ENCODE peak calls at places on chromosomes 11 and 22, in ten cellular contexts. One of them, this sample, is unnamed.

GRCh38 chr22:36293606-36294292 is 40.8 kb downstream of the APOL1 start:
- DNase-seq in WTC11: no peak
- DNase-seq in kidney glomerular epithelial cell: no peak
- DNase-seq in GM04504: no peak
- DNase-seq in B cell: no peak
- DNase-seq in GM20000: no peak
- DNase-seq in adipocyte: no peak
- DNase-seq in T follicular helper cell: no peak
- DNase-seq in HEK293T: no peak
- DNase-seq in activated naive CD8-positive, alpha-beta T cell treated with anti-CD3 and anti-CD28 coated beads, Interleukin-2, amount 50 U/mL, for 24 hours: no peak
- DNase-seq in this sample: no peak

GRCh38 chr11:12043221-12043620 is 34.8 kb upstream of the DKK3 start:
- DNase-seq in WTC11: no peak
- DNase-seq in kidney glomerular epithelial cell: no peak
- DNase-seq in GM04504: no peak
- DNase-seq in B cell: no peak
- DNase-seq in GM20000: no peak
- DNase-seq in adipocyte: no peak
- DNase-seq in T follicular helper cell: no peak
- DNase-seq in HEK293T: no peak
- DNase-seq in activated naive CD8-positive, alpha-beta T cell treated with anti-CD3 and anti-CD28 coated beads, Interleukin-2, amount 50 U/mL, for 24 hours: no peak
- DNase-seq in this sample: no peak

GRCh38 chr11:100980156-100980555 is 149.5 kb downstream of the PGR start:
- DNase-seq in WTC11: no peak
- DNase-seq in kidney glomerular epithelial cell: peak
- DNase-seq in GM04504: no peak
- DNase-seq in B cell: no peak
- DNase-seq in GM20000: no peak
- DNase-seq in adipocyte: peak
- DNase-seq in T follicular helper cell: no peak
- DNase-seq in HEK293T: no peak
- DNase-seq in activated naive CD8-positive, alpha-beta T cell treated with anti-CD3 and anti-CD28 coated beads, Interleukin-2, amount 50 U/mL, for 24 hours: no peak
- DNase-seq in this sample: peak

GRCh38 chr11:106137061-106137460 is 59.6 kb downstream of the AASDHPPT start:
- DNase-seq in WTC11: no peak
- DNase-seq in kidney glomerular epithelial cell: no peak
- DNase-seq in GM04504: no peak
- DNase-seq in B cell: no peak
- DNase-seq in GM20000: no peak
- DNase-seq in adipocyte: peak
- DNase-seq in T follicular helper cell: no peak
- DNase-seq in HEK293T: no peak
- DNase-seq in activated naive CD8-positive, alpha-beta T cell treated with anti-CD3 and anti-CD28 coated beads, Interleukin-2, amount 50 U/mL, for 24 hours: no peak
- DNase-seq in this sample: no peak

GRCh38 chr22:26485013-26485412 is 1.3 kb downstream of the SRRD start:
- DNase-seq in WTC11: no peak
- DNase-seq in kidney glomerular epithelial cell: no peak
- DNase-seq in GM04504: no peak
- DNase-seq in B cell: no peak
- DNase-seq in GM20000: no peak
- DNase-seq in adipocyte: peak
- DNase-seq in T follicular helper cell: no peak
- DNase-seq in HEK293T: no peak
- DNase-seq in activated naive CD8-positive, alpha-beta T cell treated with anti-CD3 and anti-CD28 coated beads, Interleukin-2, amount 50 U/mL, for 24 hours: no peak
- DNase-seq in this sample: no peak

GRCh38 chr11:126585388-126586302 is 230.2 kb downstream of the ST3GAL4 start:
- DNase-seq in WTC11: peak
- DNase-seq in kidney glomerular epithelial cell: peak
- DNase-seq in GM04504: peak
- DNase-seq in B cell: no peak
- DNase-seq in GM20000: no peak
- DNase-seq in adipocyte: peak
- DNase-seq in T follicular helper cell: no peak
- DNase-seq in HEK293T: peak
- DNase-seq in activated naive CD8-positive, alpha-beta T cell treated with anti-CD3 and anti-CD28 coated beads, Interleukin-2, amount 50 U/mL, for 24 hours: no peak
- DNase-seq in this sample: peak

GRCh38 chr22:40679964-40680818 is 907 bp downstream of the MCHR1 start:
- DNase-seq in WTC11: no peak
- DNase-seq in kidney glomerular epithelial cell: no peak
- DNase-seq in GM04504: no peak
- DNase-seq in B cell: no peak
- DNase-seq in GM20000: no peak
- DNase-seq in adipocyte: peak
- DNase-seq in T follicular helper cell: no peak
- DNase-seq in HEK293T: no peak
- DNase-seq in activated naive CD8-positive, alpha-beta T cell treated with anti-CD3 and anti-CD28 coated beads, Interleukin-2, amount 50 U/mL, for 24 hours: no peak
- DNase-seq in this sample: no peak

GRCh38 chr11:67349457-67349856 is 3.9 kb downstream of the POLD4 start:
- DNase-seq in WTC11: no peak
- DNase-seq in kidney glomerular epithelial cell: no peak
- DNase-seq in GM04504: no peak
- DNase-seq in B cell: no peak
- DNase-seq in GM20000: no peak
- DNase-seq in adipocyte: no peak
- DNase-seq in T follicular helper cell: no peak
- DNase-seq in HEK293T: peak
- DNase-seq in activated naive CD8-positive, alpha-beta T cell treated with anti-CD3 and anti-CD28 coated beads, Interleukin-2, amount 50 U/mL, for 24 hours: no peak
- DNase-seq in this sample: no peak

GRCh38 chr22:33659423-33659822 is 260.9 kb downstream of the LARGE1 start:
- DNase-seq in WTC11: no peak
- DNase-seq in kidney glomerular epithelial cell: no peak
- DNase-seq in GM04504: no peak
- DNase-seq in B cell: no peak
- DNase-seq in GM20000: no peak
- DNase-seq in adipocyte: peak
- DNase-seq in T follicular helper cell: no peak
- DNase-seq in HEK293T: no peak
- DNase-seq in activated naive CD8-positive, alpha-beta T cell treated with anti-CD3 and anti-CD28 coated beads, Interleukin-2, amount 50 U/mL, for 24 hours: no peak
- DNase-seq in this sample: no peak

GRCh38 chr11:113690619-113691569 is 15.2 kb downstream of the TMPRSS5 start:
- DNase-seq in WTC11: peak
- DNase-seq in kidney glomerular epithelial cell: peak
- DNase-seq in GM04504: no peak
- DNase-seq in B cell: no peak
- DNase-seq in GM20000: peak
- DNase-seq in adipocyte: peak
- DNase-seq in T follicular helper cell: no peak
- DNase-seq in HEK293T: peak
- DNase-seq in activated naive CD8-positive, alpha-beta T cell treated with anti-CD3 and anti-CD28 coated beads, Interleukin-2, amount 50 U/mL, for 24 hours: peak
- DNase-seq in this sample: peak

GRCh38 chr22:23500508-23501208 is 79.4 kb downstream of the IGLL1 start:
- DNase-seq in WTC11: no peak
- DNase-seq in kidney glomerular epithelial cell: no peak
- DNase-seq in GM04504: no peak
- DNase-seq in B cell: no peak
- DNase-seq in GM20000: no peak
- DNase-seq in adipocyte: no peak
- DNase-seq in T follicular helper cell: no peak
- DNase-seq in HEK293T: no peak
- DNase-seq in activated naive CD8-positive, alpha-beta T cell treated with anti-CD3 and anti-CD28 coated beads, Interleukin-2, amount 50 U/mL, for 24 hours: no peak
- DNase-seq in this sample: no peak

GRCh38 chr11:110710520-110711381 is 1.5 kb downstream of the ARHGAP20 start:
- DNase-seq in WTC11: peak
- DNase-seq in kidney glomerular epithelial cell: peak
- DNase-seq in GM04504: no peak
- DNase-seq in B cell: no peak
- DNase-seq in GM20000: peak
- DNase-seq in adipocyte: peak
- DNase-seq in T follicular helper cell: no peak
- DNase-seq in HEK293T: peak
- DNase-seq in activated naive CD8-positive, alpha-beta T cell treated with anti-CD3 and anti-CD28 coated beads, Interleukin-2, amount 50 U/mL, for 24 hours: peak
- DNase-seq in this sample: peak

GRCh38 chr22:17601031-17601430 is 27.5 kb downstream of the ATP6V1E1 start:
- DNase-seq in WTC11: no peak
- DNase-seq in kidney glomerular epithelial cell: no peak
- DNase-seq in GM04504: no peak
- DNase-seq in B cell: no peak
- DNase-seq in GM20000: no peak
- DNase-seq in adipocyte: no peak
- DNase-seq in T follicular helper cell: no peak
- DNase-seq in HEK293T: no peak
- DNase-seq in activated naive CD8-positive, alpha-beta T cell treated with anti-CD3 and anti-CD28 coated beads, Interleukin-2, amount 50 U/mL, for 24 hours: no peak
- DNase-seq in this sample: no peak

GRCh38 chr11:27505781-27506180 is 788 bp downstream of the LIN7C start:
- DNase-seq in WTC11: no peak
- DNase-seq in kidney glomerular epithelial cell: peak
- DNase-seq in GM04504: no peak
- DNase-seq in B cell: no peak
- DNase-seq in GM20000: no peak
- DNase-seq in adipocyte: no peak
- DNase-seq in T follicular helper cell: no peak
- DNase-seq in HEK293T: no peak
- DNase-seq in activated naive CD8-positive, alpha-beta T cell treated with anti-CD3 and anti-CD28 coated beads, Interleukin-2, amount 50 U/mL, for 24 hours: no peak
- DNase-seq in this sample: no peak

GRCh38 chr11:125627236-125627910 is 2.4 kb downstream of the CHEK1 start:
- DNase-seq in WTC11: no peak
- DNase-seq in kidney glomerular epithelial cell: no peak
- DNase-seq in GM04504: no peak
- DNase-seq in B cell: no peak
- DNase-seq in GM20000: no peak
- DNase-seq in adipocyte: peak
- DNase-seq in T follicular helper cell: no peak
- DNase-seq in HEK293T: no peak
- DNase-seq in activated naive CD8-positive, alpha-beta T cell treated with anti-CD3 and anti-CD28 coated beads, Interleukin-2, amount 50 U/mL, for 24 hours: no peak
- DNase-seq in this sample: peak

GRCh38 chr11:47268448-47269001 is 1.4 kb upstream of the MADD start:
- DNase-seq in WTC11: no peak
- DNase-seq in kidney glomerular epithelial cell: no peak
- DNase-seq in GM04504: no peak
- DNase-seq in B cell: no peak
- DNase-seq in GM20000: no peak
- DNase-seq in adipocyte: no peak
- DNase-seq in T follicular helper cell: no peak
- DNase-seq in HEK293T: no peak
- DNase-seq in activated naive CD8-positive, alpha-beta T cell treated with anti-CD3 and anti-CD28 coated beads, Interleukin-2, amount 50 U/mL, for 24 hours: no peak
- DNase-seq in this sample: no peak

GRCh38 chr22:25702571-25703167 is 39.3 kb upstream of the MYO18B start:
- DNase-seq in WTC11: no peak
- DNase-seq in kidney glomerular epithelial cell: no peak
- DNase-seq in GM04504: no peak
- DNase-seq in B cell: no peak
- DNase-seq in GM20000: peak
- DNase-seq in adipocyte: no peak
- DNase-seq in T follicular helper cell: no peak
- DNase-seq in HEK293T: no peak
- DNase-seq in activated naive CD8-positive, alpha-beta T cell treated with anti-CD3 and anti-CD28 coated beads, Interleukin-2, amount 50 U/mL, for 24 hours: no peak
- DNase-seq in this sample: no peak

GRCh38 chr11:126354631-126355323 is 709 bp upstream of the ST3GAL4 start:
- DNase-seq in WTC11: no peak
- DNase-seq in kidney glomerular epithelial cell: no peak
- DNase-seq in GM04504: no peak
- DNase-seq in B cell: no peak
- DNase-seq in GM20000: peak
- DNase-seq in adipocyte: no peak
- DNase-seq in T follicular helper cell: no peak
- DNase-seq in HEK293T: no peak
- DNase-seq in activated naive CD8-positive, alpha-beta T cell treated with anti-CD3 and anti-CD28 coated beads, Interleukin-2, amount 50 U/mL, for 24 hours: no peak
- DNase-seq in this sample: no peak

GRCh38 chr11:123479048-123479837 is 49.2 kb downstream of the GRAMD1B start:
- DNase-seq in WTC11: no peak
- DNase-seq in kidney glomerular epithelial cell: no peak
- DNase-seq in GM04504: no peak
- DNase-seq in B cell: peak
- DNase-seq in GM20000: peak
- DNase-seq in adipocyte: no peak
- DNase-seq in T follicular helper cell: no peak
- DNase-seq in HEK293T: no peak
- DNase-seq in activated naive CD8-positive, alpha-beta T cell treated with anti-CD3 and anti-CD28 coated beads, Interleukin-2, amount 50 U/mL, for 24 hours: no peak
- DNase-seq in this sample: no peak

GRCh38 chr11:126297004-126297403 is 6.9 kb upstream of the DCPS start:
- DNase-seq in WTC11: no peak
- DNase-seq in kidney glomerular epithelial cell: no peak
- DNase-seq in GM04504: no peak
- DNase-seq in B cell: no peak
- DNase-seq in GM20000: no peak
- DNase-seq in adipocyte: no peak
- DNase-seq in T follicular helper cell: no peak
- DNase-seq in HEK293T: no peak
- DNase-seq in activated naive CD8-positive, alpha-beta T cell treated with anti-CD3 and anti-CD28 coated beads, Interleukin-2, amount 50 U/mL, for 24 hours: no peak
- DNase-seq in this sample: no peak

GRCh38 chr11:72668645-72669347 is 5.4 kb downstream of the PDE2A start:
- DNase-seq in WTC11: no peak
- DNase-seq in kidney glomerular epithelial cell: no peak
- DNase-seq in GM04504: no peak
- DNase-seq in B cell: no peak
- DNase-seq in GM20000: peak
- DNase-seq in adipocyte: no peak
- DNase-seq in T follicular helper cell: no peak
- DNase-seq in HEK293T: no peak
- DNase-seq in activated naive CD8-positive, alpha-beta T cell treated with anti-CD3 and anti-CD28 coated beads, Interleukin-2, amount 50 U/mL, for 24 hours: peak
- DNase-seq in this sample: no peak

GRCh38 chr22:20514658-20515406 is 7.4 kb downstream of the MED15 start:
- DNase-seq in WTC11: no peak
- DNase-seq in kidney glomerular epithelial cell: peak
- DNase-seq in GM04504: peak
- DNase-seq in B cell: no peak
- DNase-seq in GM20000: no peak
- DNase-seq in adipocyte: peak
- DNase-seq in T follicular helper cell: no peak
- DNase-seq in HEK293T: no peak
- DNase-seq in activated naive CD8-positive, alpha-beta T cell treated with anti-CD3 and anti-CD28 coated beads, Interleukin-2, amount 50 U/mL, for 24 hours: no peak
- DNase-seq in this sample: peak

GRCh38 chr11:117882539-117882938 is 6.1 kb upstream of the FXYD6 start:
- DNase-seq in WTC11: no peak
- DNase-seq in kidney glomerular epithelial cell: no peak
- DNase-seq in GM04504: no peak
- DNase-seq in B cell: peak
- DNase-seq in GM20000: no peak
- DNase-seq in adipocyte: no peak
- DNase-seq in T follicular helper cell: no peak
- DNase-seq in HEK293T: no peak
- DNase-seq in activated naive CD8-positive, alpha-beta T cell treated with anti-CD3 and anti-CD28 coated beads, Interleukin-2, amount 50 U/mL, for 24 hours: no peak
- DNase-seq in this sample: no peak

GRCh38 chr11:102286292-102286691 is 31.0 kb upstream of the BIRC3 start:
- DNase-seq in WTC11: no peak
- DNase-seq in kidney glomerular epithelial cell: no peak
- DNase-seq in GM04504: no peak
- DNase-seq in B cell: no peak
- DNase-seq in GM20000: no peak
- DNase-seq in adipocyte: no peak
- DNase-seq in T follicular helper cell: no peak
- DNase-seq in HEK293T: no peak
- DNase-seq in activated naive CD8-positive, alpha-beta T cell treated with anti-CD3 and anti-CD28 coated beads, Interleukin-2, amount 50 U/mL, for 24 hours: no peak
- DNase-seq in this sample: no peak

GRCh38 chr11:105046898-105047579 is 1.9 kb upstream of the CARD16 start:
- DNase-seq in WTC11: no peak
- DNase-seq in kidney glomerular epithelial cell: peak
- DNase-seq in GM04504: peak
- DNase-seq in B cell: no peak
- DNase-seq in GM20000: no peak
- DNase-seq in adipocyte: peak
- DNase-seq in T follicular helper cell: no peak
- DNase-seq in HEK293T: no peak
- DNase-seq in activated naive CD8-positive, alpha-beta T cell treated with anti-CD3 and anti-CD28 coated beads, Interleukin-2, amount 50 U/mL, for 24 hours: no peak
- DNase-seq in this sample: peak

GRCh38 chr22:43802897-43803495 is 9.1 kb downstream of the EFCAB6 start:
- DNase-seq in WTC11: no peak
- DNase-seq in kidney glomerular epithelial cell: no peak
- DNase-seq in GM04504: no peak
- DNase-seq in B cell: no peak
- DNase-seq in GM20000: no peak
- DNase-seq in adipocyte: no peak
- DNase-seq in T follicular helper cell: no peak
- DNase-seq in HEK293T: no peak
- DNase-seq in activated naive CD8-positive, alpha-beta T cell treated with anti-CD3 and anti-CD28 coated beads, Interleukin-2, amount 50 U/mL, for 24 hours: no peak
- DNase-seq in this sample: no peak

GRCh38 chr11:65776196-65776595 is 4.6 kb downstream of the AP5B1 start:
- DNase-seq in WTC11: no peak
- DNase-seq in kidney glomerular epithelial cell: no peak
- DNase-seq in GM04504: no peak
- DNase-seq in B cell: no peak
- DNase-seq in GM20000: no peak
- DNase-seq in adipocyte: peak
- DNase-seq in T follicular helper cell: no peak
- DNase-seq in HEK293T: no peak
- DNase-seq in activated naive CD8-positive, alpha-beta T cell treated with anti-CD3 and anti-CD28 coated beads, Interleukin-2, amount 50 U/mL, for 24 hours: no peak
- DNase-seq in this sample: no peak

GRCh38 chr11:84969103-84969502 is 658.0 kb downstream of the DLG2 start:
- DNase-seq in WTC11: no peak
- DNase-seq in kidney glomerular epithelial cell: peak
- DNase-seq in GM04504: no peak
- DNase-seq in B cell: no peak
- DNase-seq in GM20000: no peak
- DNase-seq in adipocyte: no peak
- DNase-seq in T follicular helper cell: no peak
- DNase-seq in HEK293T: no peak
- DNase-seq in activated naive CD8-positive, alpha-beta T cell treated with anti-CD3 and anti-CD28 coated beads, Interleukin-2, amount 50 U/mL, for 24 hours: no peak
- DNase-seq in this sample: peak